ENCODE peak calls at places on chromosomes 1 and 21, in nine cellular contexts. D is CD8-positive, alpha-beta T cell; R is left ventricle myocardium superior; P is T-helper 17 cell; N is RWPE1; T is uterus; O is kidney epithelial cell; F is hippocampal formation; E is non-pigmented ciliary epithelial cell. Y is an unnamed sample.

GRCh38 chr1:58325797-58326196 is 220.7 kb downstream of the OMA1 start:
- DNase-seq in T (no peak), O (no peak), E (no peak), P (no peak), N (no peak), F (no peak), R (no peak), D (no peak), Y (no peak)

GRCh38 chr1:202553560-202554038 is 156.7 kb downstream of the SYT2 start:
- DNase-seq in R (no peak), E (no peak), P (no peak), O (no peak), T (peak), F (no peak), N (no peak), D (no peak), Y (no peak)

GRCh38 chr1:47415728-47416318 is at the start of gene FOXE3:
- DNase-seq in D (no peak), O (no peak), F (no peak), T (no peak), N (no peak), E (no peak), P (no peak), R (no peak), Y (no peak)

GRCh38 chr1:232904566-232904965 is 45.8 kb upstream of the NTPCR start:
- DNase-seq in D (no peak), P (no peak), E (peak), F (no peak), R (no peak), T (no peak), O (peak), N (peak), Y (no peak)

GRCh38 chr21:44829507-44830092 is 11.7 kb upstream of the SUMO3 start:
- DNase-seq in E (no peak), D (no peak), P (no peak), T (no peak), R (no peak), F (no peak), N (no peak), O (no peak), Y (no peak)

GRCh38 chr1:207404849-207405525 is 49.1 kb upstream of the CR2 start:
- DNase-seq in E (no peak), R (no peak), T (no peak), O (peak), P (no peak), N (peak), F (peak), D (no peak), Y (no peak)

GRCh38 chr1:230306158-230306557 is 120.0 kb downstream of the PGBD5 start:
- DNase-seq in D (no peak), O (no peak), T (no peak), F (no peak), P (no peak), N (no peak), R (no peak), E (no peak), Y (no peak)

GRCh38 chr1:167491586-167492408 is 26.5 kb downstream of the CD247 start:
- DNase-seq in E (no peak), O (no peak), N (no peak), T (no peak), D (no peak), P (no peak), F (no peak), R (no peak), Y (no peak)

GRCh38 chr1:16249838-16250241 is 12.9 kb upstream of the CPLANE2 start:
- DNase-seq in R (peak), E (no peak), O (no peak), T (peak), P (no peak), N (no peak), F (no peak), D (no peak), Y (no peak)

GRCh38 chr1:245156736-245157505 is 2.1 kb downstream of the KIF26B start:
- DNase-seq in D (no peak), R (no peak), P (no peak), E (no peak), O (no peak), F (no peak), N (no peak), T (no peak), Y (no peak)

GRCh38 chr1:169647512-169647911 is 17.6 kb upstream of the SELP start:
- DNase-seq in O (no peak), N (no peak), F (no peak), P (no peak), T (no peak), R (no peak), D (no peak), E (no peak), Y (no peak)

GRCh38 chr1:66446261-66447001 is 87.5 kb upstream of the SGIP1 start:
- DNase-seq in P (no peak), N (peak), O (peak), R (no peak), T (peak), E (no peak), F (peak), D (no peak), Y (no peak)

GRCh38 chr1:193589597-193590040 is 403.2 kb upstream of the B3GALT2 start:
- DNase-seq in O (no peak), F (no peak), R (no peak), E (no peak), D (no peak), P (no peak), N (peak), T (no peak), Y (no peak)

GRCh38 chr1:154819628-154820590 is 50.2 kb downstream of the KCNN3 start:
- DNase-seq in E (no peak), P (no peak), N (peak), F (no peak), O (no peak), T (no peak), D (peak), R (no peak), Y (no peak)

GRCh38 chr1:68116643-68117235 is 66.3 kb upstream of the DIRAS3 start:
- DNase-seq in T (peak), E (no peak), D (peak), N (peak), F (peak), O (no peak), P (no peak), R (no peak), Y (no peak)